ENCODE peak calls at places on chromosomes 5 and 9, in nine cellular contexts. A, P, O, B, Z, L, V, Y and K are unnamed samples.

GRCh38 chr9:5269249-5269715 is 35.2 kb downstream of the RLN2 start:
- DNase-seq in A (no peak), P (no peak), O (no peak), B (peak; percentile 63), Z (no peak), L (no peak), V (no peak), Y (no peak), K (no peak)

GRCh38 chr5:53303105-53303504 is 177.3 kb upstream of the FST start:
- DNase-seq in A (no peak), P (no peak), O (no peak), B (peak; percentile 51), Z (no peak), L (no peak), V (no peak), Y (no peak), K (no peak)

GRCh38 chr5:126972062-126972895 is 58.1 kb downstream of the MARCHF3 start:
- DNase-seq in A (no peak), P (no peak), O (no peak), B (no peak), Z (peak; percentile 37), L (no peak), V (no peak), Y (no peak), K (peak; percentile 76)

GRCh38 chr5:112401924-112402323 is 17.2 kb downstream of the EPB41L4A start:
- DNase-seq in A (no peak), P (no peak), O (no peak), B (no peak), Z (no peak), L (no peak), V (no peak), Y (no peak), K (no peak)

GRCh38 chr9:119556129-119556875 is 187.1 kb upstream of the BRINP1 start:
- DNase-seq in A (peak; percentile 97), P (no peak), O (peak; percentile 78), B (peak; percentile 4), Z (peak; percentile 10), L (peak; percentile 82), V (peak; percentile 88), Y (no peak), K (no peak)

GRCh38 chr9:132854832-132855231 is 23.3 kb downstream of the AK8 start:
- DNase-seq in A (no peak), P (no peak), O (no peak), B (no peak), Z (no peak), L (no peak), V (no peak), Y (no peak), K (no peak)

GRCh38 chr9:124859803-124860581 is 1.8 kb downstream of the RPL35 start:
- DNase-seq in A (no peak), P (no peak), O (no peak), B (no peak), Z (no peak), L (no peak), V (no peak), Y (no peak), K (no peak)

GRCh38 chr9:126421567-126422428 is 95.2 kb downstream of the MVB12B start:
- DNase-seq in A (no peak), P (no peak), O (no peak), B (no peak), Z (no peak), L (no peak), V (no peak), Y (no peak), K (no peak)

GRCh38 chr9:91200692-91201336 is 160.9 kb downstream of the AUH start:
- DNase-seq in A (no peak), P (no peak), O (no peak), B (no peak), Z (no peak), L (no peak), V (no peak), Y (no peak), K (no peak)

GRCh38 chr5:80191991-80192398 is 63.9 kb downstream of the SERINC5 start:
- DNase-seq in A (no peak), P (no peak), O (peak; percentile 30), B (no peak), Z (peak; percentile 64), L (no peak), V (no peak), Y (no peak), K (no peak)

GRCh38 chr9:100848731-100849130 is 179.8 kb upstream of the PLPPR1 start:
- DNase-seq in A (peak; percentile 54), P (no peak), O (no peak), B (no peak), Z (no peak), L (no peak), V (no peak), Y (no peak), K (no peak)

GRCh38 chr9:97698865-97699264 is 1.7 kb upstream of the XPA start:
- DNase-seq in A (no peak), P (no peak), O (no peak), B (no peak), Z (no peak), L (no peak), V (no peak), Y (no peak), K (no peak)

GRCh38 chr9:112020680-112021596 is 124.3 kb downstream of the UGCG start:
- DNase-seq in A (no peak), P (no peak), O (no peak), B (peak; percentile 96), Z (no peak), L (no peak), V (no peak), Y (peak; percentile 19), K (peak; percentile 80)

GRCh38 chr5:36558652-36559051 is 47.8 kb upstream of the SLC1A3 start:
- DNase-seq in A (no peak), P (no peak), O (no peak), B (no peak), Z (no peak), L (no peak), V (no peak), Y (no peak), K (no peak)

GRCh38 chr9:115291841-115292240 is 173.9 kb upstream of the TNC start:
- DNase-seq in A (no peak), P (no peak), O (no peak), B (no peak), Z (no peak), L (no peak), V (peak; percentile 79), Y (no peak), K (no peak)

GRCh38 chr9:6978591-6978990 is 220.8 kb downstream of the KDM4C start:
- DNase-seq in A (no peak), P (no peak), O (no peak), B (no peak), Z (no peak), L (no peak), V (no peak), Y (no peak), K (no peak)

GRCh38 chr9:94666364-94667099 is 27.2 kb upstream of the FBP1 start:
- DNase-seq in A (no peak), P (no peak), O (no peak), B (no peak), Z (no peak), L (no peak), V (no peak), Y (no peak), K (no peak)

GRCh38 chr5:38555354-38556114 is 912 bp downstream of the LIFR start:
- DNase-seq in A (no peak), P (no peak), O (peak; percentile 11), B (no peak), Z (no peak), L (no peak), V (no peak), Y (no peak), K (no peak)

GRCh38 chr9:129778469-129778868 is 24.5 kb upstream of the TOR1B start:
- DNase-seq in A (no peak), P (no peak), O (no peak), B (no peak), Z (no peak), L (no peak), V (no peak), Y (no peak), K (no peak)

GRCh38 chr9:93156475-93157008 is 22.5 kb upstream of the NINJ1 start:
- DNase-seq in A (no peak), P (no peak), O (no peak), B (no peak), Z (no peak), L (no peak), V (no peak), Y (no peak), K (peak; percentile 48)

GRCh38 chr5:168820776-168821302 is 241.7 kb upstream of the PANK3 start:
- DNase-seq in A (no peak), P (no peak), O (no peak), B (no peak), Z (no peak), L (no peak), V (no peak), Y (no peak), K (no peak)

GRCh38 chr5:2687746-2688145 is 63.7 kb downstream of the IRX2 start:
- DNase-seq in A (no peak), P (no peak), O (no peak), B (no peak), Z (no peak), L (peak; percentile 50), V (no peak), Y (no peak), K (no peak)

GRCh38 chr5:155728857-155729683 is 597.9 kb upstream of the SGCD start:
- DNase-seq in A (peak; percentile 47), P (no peak), O (peak; percentile 38), B (no peak), Z (no peak), L (no peak), V (no peak), Y (no peak), K (no peak)

GRCh38 chr9:128099932-128100491 is 27.5 kb downstream of the PTGES2 start:
- DNase-seq in A (no peak), P (no peak), O (no peak), B (no peak), Z (no peak), L (peak; percentile 72), V (no peak), Y (no peak), K (no peak)